ENCODE peak calls at places on chromosomes 11 and 22, in six cellular contexts. I, T, Z, A, D and W are unnamed samples.

GRCh38 chr11:14304601-14305000 is 54.4 kb downstream of the RRAS2 start:
- DNase-seq in T (peak; percentile 55), A (no peak), D (no peak), I (no peak), Z (no peak), W (no peak)

GRCh38 chr22:27801616-27802388 is at the start of gene MN1:
- DNase-seq in Z (peak; percentile 66), T (no peak), D (peak; percentile 73), I (peak; percentile 35), A (peak; percentile 79), W (peak; percentile 87)

GRCh38 chr11:66243816-66244215 is 24.6 kb upstream of the RAB1B start:
- DNase-seq in A (no peak), Z (no peak), D (no peak), I (no peak), T (no peak), W (no peak)

GRCh38 chr22:19626666-19627065 is 87.6 kb upstream of the SEPTIN5 start:
- DNase-seq in I (no peak), A (no peak), D (peak; percentile 12), Z (no peak), T (no peak), W (no peak)

GRCh38 chr11:3920148-3920852 is 64.8 kb downstream of the STIM1 start:
- DNase-seq in T (no peak), Z (peak; percentile 63), I (peak; percentile 67), A (no peak), D (no peak), W (no peak)

GRCh38 chr22:33819743-33820142 is 100.5 kb downstream of the LARGE1 start:
- DNase-seq in T (peak; percentile 46), Z (no peak), A (no peak), I (no peak), D (no peak), W (no peak)

GRCh38 chr11:106998126-106998525 is 20.1 kb downstream of the GUCY1A2 start:
- DNase-seq in Z (peak; percentile 61), I (peak; percentile 11), A (no peak), T (peak; percentile 35), D (no peak), W (no peak)

GRCh38 chr11:65856689-65857499 is 1.1 kb downstream of the CFL1 start:
- DNase-seq in I (peak; percentile 52), D (peak; percentile 75), A (peak; percentile 50), Z (peak; percentile 69), T (peak; percentile 76), W (peak; percentile 84)

GRCh38 chr11:9273430-9274336 is 8.5 kb upstream of the DENND5A start:
- DNase-seq in D (peak; percentile 6), Z (peak; percentile 89), T (no peak), A (no peak), I (peak; percentile 78), W (no peak)

GRCh38 chr11:110311783-110312578 is 15.6 kb upstream of the RDX start:
- DNase-seq in A (no peak), I (peak; percentile 75), T (no peak), D (no peak), Z (peak; percentile 35), W (no peak)

GRCh38 chr11:133821776-133822175 is 23.5 kb downstream of the SPATA19 start:
- DNase-seq in T (peak; percentile 90), I (no peak), D (peak; percentile 85), Z (no peak), A (peak; percentile 72), W (peak; percentile 66)

GRCh38 chr11:26700536-26701235 is 21.2 kb downstream of the SLC5A12 start:
- DNase-seq in Z (peak; percentile 32), D (no peak), I (no peak), T (peak; percentile 93), A (no peak), W (no peak)

GRCh38 chr11:64379817-64380709 is 21.1 kb downstream of the RPS6KA4 start:
- DNase-seq in D (no peak), Z (no peak), A (no peak), T (no peak), I (no peak), W (no peak)

GRCh38 chr11:94567181-94567670 is at the start of gene PIWIL4:
- DNase-seq in A (no peak), T (no peak), D (no peak), I (no peak), Z (no peak), W (no peak)

GRCh38 chr22:39530692-39531331 is 1.7 kb downstream of the RPS19BP1 start:
- DNase-seq in Z (peak; percentile 75), A (no peak), I (peak; percentile 41), D (no peak), T (peak; percentile 90), W (no peak)

GRCh38 chr22:24521791-24522245 is 26.7 kb downstream of the UPB1 start:
- DNase-seq in Z (peak; percentile 53), T (peak; percentile 95), A (peak; percentile 29), D (peak; percentile 89), I (peak; percentile 60), W (peak; percentile 82)

GRCh38 chr11:46264976-46265375 is 12.5 kb upstream of the CREB3L1 start:
- DNase-seq in T (no peak), Z (no peak), A (no peak), D (no peak), I (no peak), W (no peak)

GRCh38 chr11:104623518-104623917 is 274.7 kb downstream of the CASP12 start:
- DNase-seq in T (peak; percentile 30), D (no peak), Z (peak; percentile 42), A (no peak), I (peak; percentile 70), W (no peak)

GRCh38 chr11:108793611-108794010 is 128.7 kb downstream of the DDX10 start:
- DNase-seq in A (no peak), Z (no peak), I (no peak), D (no peak), T (no peak), W (no peak)

GRCh38 chr11:116258821-116259220 is 514.0 kb downstream of the BUD13 start:
- DNase-seq in Z (no peak), D (no peak), T (no peak), A (no peak), I (no peak), W (no peak)

GRCh38 chr11:85746640-85747039 is 60.6 kb upstream of the CCDC89 start:
- DNase-seq in D (no peak), T (no peak), A (no peak), Z (no peak), I (no peak), W (no peak)

GRCh38 chr22:46201059-46201757 is 48.9 kb downstream of the CDPF1 start:
- DNase-seq in D (peak; percentile 92), T (peak; percentile 92), I (no peak), A (no peak), Z (no peak), W (peak; percentile 66)

GRCh38 chr11:58830693-58831301 is 13.7 kb downstream of the GLYATL2 start:
- DNase-seq in Z (no peak), I (no peak), A (no peak), T (no peak), D (no peak), W (no peak)

GRCh38 chr11:104073950-104074349 is 37.5 kb downstream of the DDI1 start:
- DNase-seq in T (peak; percentile 40), Z (peak; percentile 16), A (no peak), D (peak; percentile 31), I (peak; percentile 58), W (no peak)

GRCh38 chr11:23976776-23977380 is 520.0 kb upstream of the LUZP2 start:
- DNase-seq in I (peak; percentile 70), D (no peak), Z (peak; percentile 66), T (no peak), A (no peak), W (no peak)

GRCh38 chr11:54603898-54604297 is at the start of gene OR4C46:
- DNase-seq in Z (no peak), I (no peak), D (no peak), A (no peak), T (no peak), W (no peak)

GRCh38 chr11:59224419-59224928 is 11.7 kb upstream of the MPEG1 start:
- DNase-seq in A (no peak), Z (peak; percentile 4), I (no peak), D (no peak), T (no peak), W (no peak)

GRCh38 chr11:46991391-46991790 is 54.8 kb downstream of the CSTPP1 start:
- DNase-seq in T (no peak), I (no peak), D (no peak), A (no peak), Z (no peak), W (no peak)

GRCh38 chr11:34135439-34135838 is 30.0 kb downstream of the NAT10 start:
- DNase-seq in I (no peak), Z (no peak), A (no peak), D (no peak), T (no peak), W (no peak)

GRCh38 chr11:76800466-76801200 is 17.5 kb downstream of the TSKU start:
- DNase-seq in T (no peak), A (no peak), D (peak; percentile 19), Z (no peak), I (no peak), W (peak; percentile 27)

GRCh38 chr11:66373261-66373660 is 1.7 kb upstream of the SLC29A2 start:
- DNase-seq in D (no peak), A (no peak), Z (no peak), I (no peak), T (no peak), W (no peak)

GRCh38 chr11:46198873-46199250 is 77.6 kb upstream of the PHF21A start:
- DNase-seq in I (no peak), T (no peak), Z (no peak), D (no peak), A (no peak), W (no peak)

GRCh38 chr11:118931576-118931975 is 5.8 kb upstream of the BCL9L start:
- DNase-seq in D (no peak), A (no peak), I (no peak), Z (no peak), T (no peak), W (no peak)
- H2BK120ac ChIP-seq in D (no peak overlapping the region), A (no peak overlapping the region), I (no peak overlapping the region), Z (no peak overlapping the region), T (no peak overlapping the region), W (no peak overlapping the region)

GRCh38 chr22:40928657-40929056 is 22.5 kb upstream of the RBX1 start:
- DNase-seq in D (no peak), Z (no peak), I (no peak), T (peak; percentile 84), A (no peak), W (no peak)

DNA sequence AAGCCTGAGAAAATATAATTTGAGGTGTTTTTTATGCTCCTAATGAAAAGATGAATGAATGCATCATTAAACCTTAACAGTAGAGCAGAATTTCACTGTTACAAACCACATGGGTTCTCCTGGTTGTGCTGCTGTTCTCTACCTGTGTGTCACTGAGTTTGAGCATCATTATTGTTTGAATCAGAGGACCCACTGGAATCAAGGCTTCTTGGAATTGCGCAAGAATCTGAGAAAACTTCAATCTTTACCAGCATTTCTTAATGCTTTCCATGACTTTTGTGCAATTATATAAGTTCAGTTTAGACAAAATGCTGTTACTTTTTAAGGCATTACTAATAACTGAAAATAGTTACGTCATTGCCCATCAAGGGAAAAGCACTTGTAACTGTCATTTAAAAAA is 18.8 kb upstream of the RBX1 start:
- DNase-seq in Z (no peak), A (no peak), D (no peak), I (no peak), T (no peak), W (no peak)
- H2BK120ac ChIP-seq in Z (no peak overlapping the region), A (no peak overlapping the region), D (no peak overlapping the region), I (no peak overlapping the region), T (no peak overlapping the region), W (no peak overlapping the region)

GRCh38 chr11:73219396-73220285 is 1.6 kb downstream of the P2RY2 start:
- DNase-seq in I (no peak), D (no peak), Z (no peak), T (no peak), A (no peak), W (no peak)
- H2BK120ac ChIP-seq in I (no peak overlapping the region), D (no peak overlapping the region), Z (no peak overlapping the region), T (no peak overlapping the region), A (no peak overlapping the region), W (no peak overlapping the region)

GRCh38 chr11:67583319-67584204 is at the start of gene GSTP1:
- DNase-seq in I (peak; percentile 88), D (peak; percentile 90), T (peak; percentile 96), A (peak; percentile 90), Z (peak; percentile 94), W (peak; percentile 92)
- H2BK120ac ChIP-seq in I (peak within 1 kb of the TSS; percentile 39), D (no peak within 1 kb of the TSS), T (no peak within 1 kb of the TSS), A (peak within 1 kb of the TSS; percentile 33), Z (peak within 1 kb of the TSS; percentile 96), W (no peak within 1 kb of the TSS)